ENCODE peak calls at places on chromosomes 3 and 15, in seven cellular contexts. D is NCI-H82, C is GM10248, A is glutamatergic neuron, L is HFFc6, X is H4, R is coronary artery. J is an unnamed sample.

GRCh38 chr3:102124301-102125158 is 275.2 kb downstream of the NFKBIZ start:
- DNase-seq in R (no peak), A (no peak), C (no peak), X (no peak), D (no peak), L (peak), J (no peak)

GRCh38 chr15:80710635-80711553 is 15.8 kb downstream of the ABHD17C start:
- DNase-seq in R (no peak), A (no peak), C (peak), D (no peak), X (no peak), L (peak), J (peak)

GRCh38 chr3:163809540-163809993 is 1268.7 kb downstream of the SI start:
- DNase-seq in A (no peak), X (no peak), C (no peak), L (no peak), R (no peak), D (no peak), J (no peak)

GRCh38 chr3:150038830-150039229 is 68.1 kb upstream of the PFN2 start:
- DNase-seq in D (no peak), R (no peak), L (no peak), X (peak), C (no peak), A (no peak), J (no peak)

GRCh38 chr3:138945646-138946553 is 1.0 kb downstream of the FOXL2 start:
- DNase-seq in A (peak), C (no peak), X (no peak), D (peak), R (peak), L (no peak), J (peak)

GRCh38 chr15:28919201-28919627 is 33.4 kb downstream of the APBA2 start:
- DNase-seq in D (peak), X (no peak), A (no peak), L (no peak), C (no peak), R (no peak), J (no peak)

GRCh38 chr3:114867828-114868498 is 279.1 kb downstream of the ZBTB20 start:
- DNase-seq in C (no peak), X (no peak), D (no peak), L (no peak), R (no peak), A (no peak), J (no peak)

GRCh38 chr3:155252535-155252934 is 40.9 kb downstream of the STRIT1 start:
- DNase-seq in X (peak), L (peak), C (no peak), R (no peak), D (no peak), A (no peak), J (no peak)

GRCh38 chr15:98881526-98882517 is 125.8 kb downstream of the PGPEP1L start:
- DNase-seq in L (peak), C (peak), D (peak), X (peak), A (no peak), R (no peak), J (peak)

GRCh38 chr3:67640023-67640660 is 14.3 kb downstream of the SUCLG2 start:
- DNase-seq in X (no peak), D (no peak), A (no peak), R (no peak), L (peak), C (no peak), J (no peak)

GRCh38 chr3:79383402-79384012 is 384.3 kb downstream of the ROBO1 start:
- DNase-seq in A (no peak), R (no peak), L (no peak), D (no peak), C (no peak), X (peak), J (no peak)

GRCh38 chr3:171057075-171057474 is 30.6 kb upstream of the SLC2A2 start:
- DNase-seq in R (no peak), L (no peak), A (no peak), X (no peak), C (no peak), D (no peak), J (no peak)

GRCh38 chr3:149395107-149396089 is 17.9 kb upstream of the TM4SF1 start:
- DNase-seq in X (peak), L (no peak), C (no peak), R (no peak), A (no peak), D (peak), J (no peak)

GRCh38 chr3:171317133-171317532 is 143.1 kb downstream of the TNIK start:
- DNase-seq in X (no peak), R (no peak), A (no peak), C (no peak), L (no peak), D (no peak), J (no peak)

GRCh38 chr15:39801641-39802309 is 19.1 kb upstream of the FSIP1 start:
- DNase-seq in A (peak), R (no peak), C (peak), X (no peak), D (peak), L (no peak), J (peak)

GRCh38 chr15:101251830-101252820 is at the start of gene CHSY1:
- DNase-seq in L (peak), C (peak), R (peak), X (peak), A (peak), D (peak), J (peak)

GRCh38 chr3:10867384-10867783 is 51.4 kb downstream of the SLC6A11 start:
- DNase-seq in C (no peak), L (peak), A (no peak), R (no peak), D (no peak), X (no peak), J (no peak)

GRCh38 chr3:71579934-71580318 is 3.6 kb downstream of the FOXP1 start:
- DNase-seq in X (peak), D (no peak), C (no peak), A (no peak), L (no peak), R (no peak), J (no peak)

GRCh38 chr15:68299436-68299835 is 21.9 kb downstream of the FEM1B start:
- DNase-seq in L (no peak), X (no peak), A (no peak), C (no peak), D (no peak), R (peak), J (no peak)

GRCh38 chr3:15399970-15400369 is 27.4 kb downstream of the METTL6 start:
- DNase-seq in C (no peak), L (no peak), A (no peak), R (no peak), D (no peak), X (no peak), J (no peak)

GRCh38 chr3:82044918-82045715 is 283.7 kb upstream of the GBE1 start:
- DNase-seq in C (no peak), D (peak), R (no peak), X (no peak), A (no peak), L (no peak), J (no peak)

GRCh38 chr3:192830279-192831110 is 87.2 kb downstream of the MB21D2 start:
- DNase-seq in R (no peak), L (no peak), A (peak), D (peak), X (no peak), C (no peak), J (no peak)